ENCODE peak calls at places on chromosomes 4 and X, in four cellular contexts. S is A549; H is CD4-positive, alpha-beta memory T cell; M is kidney. I is an unnamed sample.
A peak's percentile ranks its signal among the peaks of the same experiment; 100 is the strongest.

GRCh38 chrX:107565916-107566602 is 62.3 kb upstream of the PRPS1 start:
- DNase-seq in S (peak; percentile 28), H (no peak), M (no peak), I (no peak)

GRCh38 chrX:82748901-82749505 is 759.1 kb upstream of the POU3F4 start:
- DNase-seq in S (no peak), H (no peak), M (no peak), I (no peak)

GRCh38 chr4:73754934-73755333 is 14.6 kb downstream of the CXCL8 start:
- DNase-seq in S (no peak), H (no peak), M (no peak), I (no peak)

GRCh38 chr4:84279678-84280077 is 219.4 kb downstream of the NKX6-1 start:
- DNase-seq in S (no peak), H (no peak), M (no peak), I (no peak)

GRCh38 chr4:108571027-108571569 is 49.3 kb upstream of the RPL34 start:
- DNase-seq in S (no peak), H (no peak), M (no peak), I (no peak)

GRCh38 chr4:52096048-52096447 is 44.9 kb downstream of the SPATA18 start:
- DNase-seq in S (no peak), H (no peak), M (no peak), I (no peak)

GRCh38 chr4:140237616-140238352 is 83.8 kb upstream of the MAML3 start:
- DNase-seq in S (no peak), H (no peak), M (peak; percentile 91), I (no peak)

GRCh38 chr4:10013722-10014121 is 7.6 kb downstream of the SLC2A9 start:
- DNase-seq in S (no peak), H (no peak), M (no peak), I (no peak)

GRCh38 chrX:148649145-148649645 is 148.8 kb downstream of the AFF2 start:
- DNase-seq in S (no peak), H (no peak), M (no peak), I (no peak)

GRCh38 chr4:26751004-26751403 is 109.6 kb upstream of the STIM2 start:
- DNase-seq in S (no peak), H (no peak), M (no peak), I (no peak)

GRCh38 chr4:82948647-82949204 is 48.2 kb downstream of the THAP9 start:
- DNase-seq in S (no peak), H (no peak), M (no peak), I (no peak)

GRCh38 chr4:3177905-3178304 is 71.1 kb upstream of the MSANTD1 start:
- DNase-seq in S (no peak), H (no peak), M (no peak), I (no peak)

GRCh38 chrX:20515841-20516461 is 249.2 kb upstream of the RPS6KA3 start:
- DNase-seq in S (peak; percentile 22), H (no peak), M (no peak), I (no peak)

GRCh38 chrX:114152130-114152529 is 431.8 kb upstream of the HTR2C start:
- DNase-seq in S (peak; percentile 10), H (no peak), M (no peak), I (no peak)

GRCh38 chrX:17521871-17522693 is 147.1 kb downstream of the NHS start:
- DNase-seq in S (peak; percentile 67), H (no peak), M (no peak), I (no peak)

GRCh38 chrX:49860867-49861535 is 18.3 kb upstream of the USP27X start:
- DNase-seq in S (no peak), H (no peak), M (no peak), I (no peak)

GRCh38 chrX:108225456-108225730 is 133.8 kb downstream of the ATG4A start:
- DNase-seq in S (no peak), H (no peak), M (no peak), I (no peak)

GRCh38 chr4:169219440-169219839 is 51.3 kb downstream of the SH3RF1 start:
- DNase-seq in S (no peak), H (no peak), M (no peak), I (no peak)

GRCh38 chr4:138945401-138945800 is 70.2 kb upstream of the NOCT start:
- DNase-seq in S (no peak), H (no peak), M (no peak), I (no peak)

GRCh38 chr4:40280586-40280985 is 54.5 kb upstream of the CHRNA9 start:
- DNase-seq in S (no peak), H (no peak), M (no peak), I (no peak)

GRCh38 chr4:40283413-40283812 is 51.7 kb upstream of the CHRNA9 start:
- DNase-seq in S (no peak), H (peak; percentile 17), M (no peak), I (no peak)

GRCh38 chr4:40281099-40281498 is 54.0 kb upstream of the CHRNA9 start:
- DNase-seq in S (no peak), H (no peak), M (no peak), I (no peak)

GRCh38 chr4:40281913-40282312 is 53.2 kb upstream of the CHRNA9 start:
- DNase-seq in S (no peak), H (no peak), M (no peak), I (no peak)

DNA sequence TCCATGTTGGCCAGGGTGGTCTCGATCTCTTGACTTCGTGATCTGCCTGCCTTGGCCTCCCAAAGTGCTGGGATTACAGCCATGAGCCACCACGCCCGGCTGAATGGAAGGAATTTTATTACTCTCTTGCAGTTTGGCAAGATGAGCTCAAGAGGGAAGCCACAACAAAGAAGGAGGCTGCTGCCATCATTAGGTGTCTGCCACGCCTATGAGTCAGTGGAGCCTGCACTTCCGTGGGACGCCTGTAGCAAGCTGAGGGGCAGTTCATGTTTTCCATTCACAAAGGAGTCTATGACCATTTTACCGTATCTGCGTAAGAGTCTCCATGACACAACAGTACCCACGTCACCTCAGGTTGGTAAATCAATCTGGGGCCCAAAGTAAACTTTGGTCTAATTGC is 51.2 kb upstream of the CHRNA9 start:
- DNase-seq in S (peak; percentile 18), H (peak; percentile 86), M (no peak), I (peak; percentile 72)
- H3K9me3 ChIP-seq in S (no peaks in the 10 kb centered on the region), H (no peaks in the 10 kb centered on the region), M (no peaks in the 10 kb centered on the region), I (no peaks in the 10 kb centered on the region)

GRCh38 chr4:48212165-48212564 is 57.5 kb downstream of the TEC start:
- DNase-seq in S (no peak), H (no peak), M (no peak), I (no peak)
- H3K9me3 ChIP-seq in S (no peaks in the 10 kb centered on the region), H (no peaks in the 10 kb centered on the region), M (no peaks in the 10 kb centered on the region), I (no peaks in the 10 kb centered on the region)

DNA sequence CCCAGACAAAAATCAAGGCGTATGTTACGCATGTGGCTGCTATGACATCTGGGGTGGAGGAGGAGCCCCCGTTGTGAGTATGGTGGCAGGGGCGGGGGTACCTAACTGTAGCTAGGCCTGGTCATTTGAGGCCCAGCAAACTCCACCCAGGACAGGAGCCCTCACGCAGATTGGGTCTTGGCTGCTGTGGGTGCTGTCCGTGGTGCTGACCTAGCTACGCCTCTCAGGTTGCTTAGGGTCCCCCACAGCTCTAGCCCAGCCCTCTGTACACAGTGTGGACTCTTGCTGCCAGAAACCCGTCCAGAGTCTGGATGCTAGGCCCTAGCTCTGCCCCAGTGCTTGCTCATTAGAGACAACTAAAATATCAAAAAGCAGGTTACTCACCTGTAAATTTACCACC is 146.7 kb upstream of the PSAPL1 start:
- DNase-seq in S (no peak), H (no peak), M (no peak), I (no peak)
- H3K9me3 ChIP-seq in S (peaks cover 45% of the 10 kb centered on the region), H (no peaks in the 10 kb centered on the region), M (peaks cover 36% of the 10 kb centered on the region), I (peaks cover 5% of the 10 kb centered on the region)

GRCh38 chr4:123649248-123649643 is 252.7 kb downstream of the SPRY1 start:
- DNase-seq in S (no peak), H (no peak), M (no peak), I (no peak)
- H3K9me3 ChIP-seq in S (no peaks in the 10 kb centered on the region), H (no peaks in the 10 kb centered on the region), M (no peaks in the 10 kb centered on the region), I (no peaks in the 10 kb centered on the region)

DNA sequence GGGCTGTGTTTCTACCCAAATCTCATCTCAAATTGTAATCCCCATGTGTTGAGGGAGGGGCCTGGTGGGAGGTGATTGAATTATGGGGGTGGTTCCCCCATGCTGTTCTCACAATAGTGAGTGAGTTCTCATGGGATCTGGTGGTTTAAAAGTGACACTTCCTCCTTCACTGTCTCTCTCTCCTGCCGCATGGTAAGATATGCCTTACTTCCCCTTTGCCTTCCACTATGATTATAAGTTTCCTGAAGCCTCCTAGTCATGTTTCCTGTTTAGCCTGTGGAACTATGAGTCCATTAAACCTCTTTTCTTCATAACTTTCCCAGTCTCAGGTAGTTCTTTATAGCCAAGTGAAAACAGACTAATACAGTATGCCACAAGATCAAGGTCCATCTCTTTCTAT is 70.0 kb upstream of the MSX1 start:
- DNase-seq in S (no peak), H (no peak), M (no peak), I (no peak)
- H3K9me3 ChIP-seq in S (peaks cover 6% of the 10 kb centered on the region), H (no peaks in the 10 kb centered on the region), M (peaks cover 13% of the 10 kb centered on the region), I (peaks cover 3% of the 10 kb centered on the region)

GRCh38 chrX:54931107-54931506 is 10.5 kb downstream of the TRO start:
- DNase-seq in S (no peak), H (no peak), M (no peak), I (no peak)

GRCh38 chrX:54926978-54927377 is 6.4 kb downstream of the TRO start:
- DNase-seq in S (no peak), H (no peak), M (no peak), I (no peak)

GRCh38 chrX:54930291-54931049 is 9.8 kb downstream of the TRO start:
- DNase-seq in S (no peak), H (no peak), M (no peak), I (no peak)

GRCh38 chrX:54933150-54933826 is 12.7 kb downstream of the TRO start:
- DNase-seq in S (no peak), H (no peak), M (no peak), I (no peak)

DNA sequence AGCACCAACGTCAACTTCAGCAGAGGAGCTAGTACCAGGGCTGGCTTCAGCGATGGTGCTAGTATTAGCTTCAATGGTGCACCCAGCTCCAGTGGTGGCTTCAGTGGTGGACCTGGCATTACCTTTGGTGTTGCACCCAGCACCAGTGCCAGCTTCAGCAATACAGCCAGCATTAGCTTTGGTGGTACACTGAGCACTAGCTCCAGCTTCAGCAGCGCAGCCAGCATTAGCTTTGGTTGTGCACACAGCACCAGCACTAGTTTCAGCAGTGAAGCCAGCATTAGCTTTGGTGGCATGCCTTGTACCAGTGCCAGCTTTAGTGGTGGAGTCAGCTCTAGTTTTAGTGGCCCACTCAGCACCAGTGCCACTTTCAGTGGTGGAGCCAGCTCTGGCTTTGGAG is 8.3 kb downstream of the TRO start:
- DNase-seq in S (no peak), H (no peak), M (no peak), I (no peak)
- H3K9me3 ChIP-seq in S (no peaks in the 10 kb centered on the region), H (no peaks in the 10 kb centered on the region), M (no peaks in the 10 kb centered on the region), I (no peaks in the 10 kb centered on the region)

GRCh38 chr4:123421942-123422781 is 25.6 kb downstream of the SPRY1 start:
- DNase-seq in S (no peak), H (no peak), M (no peak), I (no peak)

GRCh38 chr4:123421227-123421941 is 24.8 kb downstream of the SPRY1 start:
- DNase-seq in S (no peak), H (peak; percentile 39), M (no peak), I (no peak)

GRCh38 chr4:123418486-123418931 is 21.9 kb downstream of the SPRY1 start:
- DNase-seq in S (no peak), H (no peak), M (no peak), I (no peak)

GRCh38 chr4:123417813-123418212 is 21.2 kb downstream of the SPRY1 start:
- DNase-seq in S (no peak), H (no peak), M (no peak), I (no peak)

GRCh38 chr4:123419885-123420743 is 23.5 kb downstream of the SPRY1 start:
- DNase-seq in S (no peak), H (no peak), M (no peak), I (no peak)
- H3K9me3 ChIP-seq in S (no peaks in the 10 kb centered on the region), H (no peaks in the 10 kb centered on the region), M (no peaks in the 10 kb centered on the region), I (no peaks in the 10 kb centered on the region)

GRCh38 chrX:77118686-77119085 is 328.5 kb upstream of the FGF16 start:
- DNase-seq in S (no peak), H (no peak), M (no peak), I (no peak)
- H3K9me3 ChIP-seq in S (no peaks in the 10 kb centered on the region), H (no peaks in the 10 kb centered on the region), M (no peaks in the 10 kb centered on the region), I (no peaks in the 10 kb centered on the region)

I was measured in T-helper 17 cell.